ENCODE peak calls at places on chromosomes 13 and 19, in ten cellular contexts. One of them, this sample, is unnamed.

GRCh38 chr13:79194272-79194671 is 211.8 kb downstream of the RBM26 start:
- DNase-seq in endothelial cell: no peak
- DNase-seq in HuH-7: no peak
- DNase-seq in heart right ventricle: no peak
- DNase-seq in breast epithelium: no peak
- DNase-seq in hepatocyte: no peak
- DNase-seq in activated CD8-positive, alpha-beta memory T cell treated with anti-CD3 and anti-CD28 coated beads for 48 hours: peak; percentile 6
- DNase-seq in tibial artery: no peak
- DNase-seq in NCI-H82: no peak
- DNase-seq in stimulated activated CD4-positive, alpha-beta T cell treated with anti-CD3 and anti-CD28 coated beads, Interleukin-1b, Interleukin-23, amount 100 ng/mL, for 1 hour: no peak
- DNase-seq in this sample: no peak

GRCh38 chr13:111908391-111908790 is 158.6 kb upstream of the SOX1 start:
- DNase-seq in stimulated activated CD4-positive, alpha-beta T cell treated with anti-CD3 and anti-CD28 coated beads, Interleukin-1b, Interleukin-23, amount 100 ng/mL, for 1 hour: no peak
- DNase-seq in activated CD8-positive, alpha-beta memory T cell treated with anti-CD3 and anti-CD28 coated beads for 48 hours: no peak
- DNase-seq in breast epithelium: no peak
- DNase-seq in endothelial cell: no peak
- DNase-seq in HuH-7: no peak
- DNase-seq in tibial artery: no peak
- DNase-seq in heart right ventricle: no peak
- DNase-seq in NCI-H82: no peak
- DNase-seq in hepatocyte: no peak
- DNase-seq in this sample: no peak

GRCh38 chr13:79779761-79780160 is 298.8 kb downstream of the NDFIP2 start:
- DNase-seq in breast epithelium: no peak
- DNase-seq in activated CD8-positive, alpha-beta memory T cell treated with anti-CD3 and anti-CD28 coated beads for 48 hours: no peak
- DNase-seq in NCI-H82: peak; percentile 36
- DNase-seq in stimulated activated CD4-positive, alpha-beta T cell treated with anti-CD3 and anti-CD28 coated beads, Interleukin-1b, Interleukin-23, amount 100 ng/mL, for 1 hour: no peak
- DNase-seq in hepatocyte: peak; percentile 41
- DNase-seq in heart right ventricle: no peak
- DNase-seq in tibial artery: peak; percentile 61
- DNase-seq in HuH-7: peak; percentile 21
- DNase-seq in endothelial cell: no peak
- DNase-seq in this sample: no peak

GRCh38 chr13:44967656-44968451 is 21.4 kb downstream of the NUFIP1 start:
- DNase-seq in tibial artery: no peak
- DNase-seq in HuH-7: no peak
- DNase-seq in breast epithelium: no peak
- DNase-seq in stimulated activated CD4-positive, alpha-beta T cell treated with anti-CD3 and anti-CD28 coated beads, Interleukin-1b, Interleukin-23, amount 100 ng/mL, for 1 hour: no peak
- DNase-seq in heart right ventricle: no peak
- DNase-seq in endothelial cell: no peak
- DNase-seq in activated CD8-positive, alpha-beta memory T cell treated with anti-CD3 and anti-CD28 coated beads for 48 hours: no peak
- DNase-seq in hepatocyte: peak; percentile 33
- DNase-seq in NCI-H82: no peak
- DNase-seq in this sample: no peak

GRCh38 chr19:50921391-50922315 is 10.5 kb upstream of the KLK4 start:
- DNase-seq in NCI-H82: no peak
- DNase-seq in stimulated activated CD4-positive, alpha-beta T cell treated with anti-CD3 and anti-CD28 coated beads, Interleukin-1b, Interleukin-23, amount 100 ng/mL, for 1 hour: no peak
- DNase-seq in hepatocyte: no peak
- DNase-seq in activated CD8-positive, alpha-beta memory T cell treated with anti-CD3 and anti-CD28 coated beads for 48 hours: no peak
- DNase-seq in heart right ventricle: no peak
- DNase-seq in breast epithelium: no peak
- DNase-seq in tibial artery: no peak
- DNase-seq in HuH-7: no peak
- DNase-seq in endothelial cell: no peak
- DNase-seq in this sample: no peak

GRCh38 chr13:27000686-27001085 is 170.9 kb downstream of the USP12 start:
- DNase-seq in activated CD8-positive, alpha-beta memory T cell treated with anti-CD3 and anti-CD28 coated beads for 48 hours: no peak
- DNase-seq in breast epithelium: no peak
- DNase-seq in NCI-H82: peak; percentile 33
- DNase-seq in heart right ventricle: no peak
- DNase-seq in hepatocyte: no peak
- DNase-seq in HuH-7: no peak
- DNase-seq in endothelial cell: no peak
- DNase-seq in stimulated activated CD4-positive, alpha-beta T cell treated with anti-CD3 and anti-CD28 coated beads, Interleukin-1b, Interleukin-23, amount 100 ng/mL, for 1 hour: no peak
- DNase-seq in tibial artery: no peak
- DNase-seq in this sample: no peak

GRCh38 chr19:6048348-6048747 is 62.0 kb downstream of the RFX2 start:
- DNase-seq in heart right ventricle: no peak
- DNase-seq in breast epithelium: peak; percentile 38
- DNase-seq in hepatocyte: no peak
- DNase-seq in activated CD8-positive, alpha-beta memory T cell treated with anti-CD3 and anti-CD28 coated beads for 48 hours: no peak
- DNase-seq in stimulated activated CD4-positive, alpha-beta T cell treated with anti-CD3 and anti-CD28 coated beads, Interleukin-1b, Interleukin-23, amount 100 ng/mL, for 1 hour: no peak
- DNase-seq in endothelial cell: no peak
- DNase-seq in HuH-7: peak; percentile 15
- DNase-seq in NCI-H82: no peak
- DNase-seq in tibial artery: no peak
- DNase-seq in this sample: no peak

GRCh38 chr19:1618157-1619093 is 13.2 kb upstream of the UQCR11 start:
- DNase-seq in activated CD8-positive, alpha-beta memory T cell treated with anti-CD3 and anti-CD28 coated beads for 48 hours: no peak
- DNase-seq in NCI-H82: peak; percentile 60
- DNase-seq in stimulated activated CD4-positive, alpha-beta T cell treated with anti-CD3 and anti-CD28 coated beads, Interleukin-1b, Interleukin-23, amount 100 ng/mL, for 1 hour: no peak
- DNase-seq in hepatocyte: peak; percentile 47
- DNase-seq in endothelial cell: peak; percentile 29
- DNase-seq in heart right ventricle: no peak
- DNase-seq in breast epithelium: no peak
- DNase-seq in tibial artery: no peak
- DNase-seq in HuH-7: peak; percentile 85
- DNase-seq in this sample: peak; percentile 47

GRCh38 chr13:100334209-100334608 is 245.3 kb downstream of the PCCA start:
- DNase-seq in activated CD8-positive, alpha-beta memory T cell treated with anti-CD3 and anti-CD28 coated beads for 48 hours: no peak
- DNase-seq in breast epithelium: no peak
- DNase-seq in hepatocyte: no peak
- DNase-seq in endothelial cell: no peak
- DNase-seq in NCI-H82: no peak
- DNase-seq in stimulated activated CD4-positive, alpha-beta T cell treated with anti-CD3 and anti-CD28 coated beads, Interleukin-1b, Interleukin-23, amount 100 ng/mL, for 1 hour: no peak
- DNase-seq in heart right ventricle: no peak
- DNase-seq in HuH-7: no peak
- DNase-seq in tibial artery: no peak
- DNase-seq in this sample: no peak

GRCh38 chr13:32261567-32261966 is 53.6 kb downstream of the ZAR1L start:
- DNase-seq in heart right ventricle: peak; percentile 58
- DNase-seq in tibial artery: peak; percentile 80
- DNase-seq in endothelial cell: no peak
- DNase-seq in activated CD8-positive, alpha-beta memory T cell treated with anti-CD3 and anti-CD28 coated beads for 48 hours: no peak
- DNase-seq in HuH-7: no peak
- DNase-seq in hepatocyte: peak; percentile 76
- DNase-seq in NCI-H82: no peak
- DNase-seq in stimulated activated CD4-positive, alpha-beta T cell treated with anti-CD3 and anti-CD28 coated beads, Interleukin-1b, Interleukin-23, amount 100 ng/mL, for 1 hour: no peak
- DNase-seq in breast epithelium: no peak
- DNase-seq in this sample: no peak

GRCh38 chr13:96837809-96838208 is 156.5 kb downstream of the OXGR1 start:
- DNase-seq in tibial artery: no peak
- DNase-seq in heart right ventricle: no peak
- DNase-seq in HuH-7: no peak
- DNase-seq in stimulated activated CD4-positive, alpha-beta T cell treated with anti-CD3 and anti-CD28 coated beads, Interleukin-1b, Interleukin-23, amount 100 ng/mL, for 1 hour: no peak
- DNase-seq in hepatocyte: no peak
- DNase-seq in activated CD8-positive, alpha-beta memory T cell treated with anti-CD3 and anti-CD28 coated beads for 48 hours: no peak
- DNase-seq in breast epithelium: no peak
- DNase-seq in endothelial cell: no peak
- DNase-seq in NCI-H82: no peak
- DNase-seq in this sample: no peak

GRCh38 chr13:44211753-44212152 is 161.9 kb upstream of the SERP2 start:
- DNase-seq in tibial artery: no peak
- DNase-seq in heart right ventricle: no peak
- DNase-seq in stimulated activated CD4-positive, alpha-beta T cell treated with anti-CD3 and anti-CD28 coated beads, Interleukin-1b, Interleukin-23, amount 100 ng/mL, for 1 hour: no peak
- DNase-seq in activated CD8-positive, alpha-beta memory T cell treated with anti-CD3 and anti-CD28 coated beads for 48 hours: no peak
- DNase-seq in NCI-H82: peak; percentile 95
- DNase-seq in endothelial cell: no peak
- DNase-seq in hepatocyte: no peak
- DNase-seq in HuH-7: no peak
- DNase-seq in breast epithelium: no peak
- DNase-seq in this sample: no peak

GRCh38 chr19:55519461-55520311 is 17.2 kb downstream of the SBK2 start:
- DNase-seq in heart right ventricle: no peak
- DNase-seq in hepatocyte: no peak
- DNase-seq in HuH-7: no peak
- DNase-seq in endothelial cell: no peak
- DNase-seq in NCI-H82: no peak
- DNase-seq in activated CD8-positive, alpha-beta memory T cell treated with anti-CD3 and anti-CD28 coated beads for 48 hours: no peak
- DNase-seq in breast epithelium: no peak
- DNase-seq in tibial artery: no peak
- DNase-seq in stimulated activated CD4-positive, alpha-beta T cell treated with anti-CD3 and anti-CD28 coated beads, Interleukin-1b, Interleukin-23, amount 100 ng/mL, for 1 hour: no peak
- DNase-seq in this sample: no peak

GRCh38 chr13:109111141-109111540 is 481.7 kb downstream of the MYO16 start:
- DNase-seq in activated CD8-positive, alpha-beta memory T cell treated with anti-CD3 and anti-CD28 coated beads for 48 hours: no peak
- DNase-seq in NCI-H82: no peak
- DNase-seq in heart right ventricle: no peak
- DNase-seq in HuH-7: no peak
- DNase-seq in endothelial cell: no peak
- DNase-seq in breast epithelium: no peak
- DNase-seq in tibial artery: no peak
- DNase-seq in stimulated activated CD4-positive, alpha-beta T cell treated with anti-CD3 and anti-CD28 coated beads, Interleukin-1b, Interleukin-23, amount 100 ng/mL, for 1 hour: no peak
- DNase-seq in hepatocyte: no peak
- DNase-seq in this sample: no peak

This sample was measured in iPS DF 19.7.